ENCODE peak calls at places on chromosomes 1 and 21, in six cellular contexts. One of them, this sample, is unnamed.

GRCh38 chr21:36847189-36847588 is 119.3 kb downstream of the HLCS start:
- DNase-seq in GM23338: no peak
- DNase-seq in GM23248: peak; percentile 84
- DNase-seq in MM.1S: no peak
- DNase-seq in neural progenitor cell: no peak
- DNase-seq in SK-N-SH: no peak
- DNase-seq in this sample: peak; percentile 89

GRCh38 chr1:229247871-229248270 is 23.0 kb upstream of the RAB4A start:
- DNase-seq in MM.1S: no peak
- DNase-seq in GM23338: no peak
- DNase-seq in neural progenitor cell: no peak
- DNase-seq in SK-N-SH: no peak
- DNase-seq in GM23248: no peak
- DNase-seq in this sample: no peak

GRCh38 chr1:198669023-198669698 is 30.3 kb downstream of the PTPRC start:
- DNase-seq in GM23248: peak; percentile 93
- DNase-seq in GM23338: no peak
- DNase-seq in MM.1S: peak; percentile 95
- DNase-seq in SK-N-SH: peak; percentile 22
- DNase-seq in neural progenitor cell: no peak
- DNase-seq in this sample: peak; percentile 88

GRCh38 chr1:233635765-233636502 is 22.0 kb downstream of the KCNK1 start:
- DNase-seq in neural progenitor cell: no peak
- DNase-seq in MM.1S: no peak
- DNase-seq in GM23248: no peak
- DNase-seq in SK-N-SH: no peak
- DNase-seq in GM23338: peak; percentile 80
- DNase-seq in this sample: peak; percentile 64

GRCh38 chr1:245880754-245881403 is 626.2 kb downstream of the SMYD3 start:
- DNase-seq in GM23248: peak; percentile 81
- DNase-seq in GM23338: no peak
- DNase-seq in SK-N-SH: no peak
- DNase-seq in MM.1S: no peak
- DNase-seq in neural progenitor cell: no peak
- DNase-seq in this sample: no peak

GRCh38 chr21:44687671-44688070 is 5.7 kb upstream of the KRTAP12-1 start:
- DNase-seq in neural progenitor cell: no peak
- DNase-seq in GM23248: no peak
- DNase-seq in MM.1S: no peak
- DNase-seq in SK-N-SH: no peak
- DNase-seq in GM23338: no peak
- DNase-seq in this sample: no peak

GRCh38 chr1:218813247-218813646 is 360.4 kb upstream of the LYPLAL1 start:
- DNase-seq in GM23338: peak; percentile 3
- DNase-seq in SK-N-SH: no peak
- DNase-seq in GM23248: peak; percentile 29
- DNase-seq in MM.1S: no peak
- DNase-seq in neural progenitor cell: no peak
- DNase-seq in this sample: peak; percentile 47

GRCh38 chr1:220711086-220711809 is 21.1 kb downstream of the C1orf115 start:
- DNase-seq in GM23248: no peak
- DNase-seq in MM.1S: no peak
- DNase-seq in neural progenitor cell: no peak
- DNase-seq in SK-N-SH: no peak
- DNase-seq in GM23338: no peak
- DNase-seq in this sample: no peak

GRCh38 chr1:160096491-160097116 is 1.8 kb downstream of the IGSF8 start:
- DNase-seq in neural progenitor cell: no peak
- DNase-seq in SK-N-SH: no peak
- DNase-seq in GM23248: peak; percentile 90
- DNase-seq in MM.1S: no peak
- DNase-seq in GM23338: no peak
- DNase-seq in this sample: peak; percentile 77

GRCh38 chr1:192564099-192564498 is 11.5 kb upstream of the RGS1 start:
- DNase-seq in GM23338: no peak
- DNase-seq in SK-N-SH: no peak
- DNase-seq in neural progenitor cell: no peak
- DNase-seq in GM23248: no peak
- DNase-seq in MM.1S: no peak
- DNase-seq in this sample: no peak

GRCh38 chr1:157597959-157598667 is at the start of gene FCRL4:
- DNase-seq in MM.1S: peak; percentile 81
- DNase-seq in neural progenitor cell: no peak
- DNase-seq in GM23338: no peak
- DNase-seq in GM23248: no peak
- DNase-seq in SK-N-SH: no peak
- DNase-seq in this sample: no peak

GRCh38 chr1:21514245-21514644 is 5.0 kb downstream of the ALPL start:
- DNase-seq in neural progenitor cell: no peak
- DNase-seq in SK-N-SH: no peak
- DNase-seq in GM23248: no peak
- DNase-seq in MM.1S: no peak
- DNase-seq in GM23338: no peak
- DNase-seq in this sample: no peak
- H3F3A ChIP-seq in neural progenitor cell: peaks cover 24% of the 10 kb centered on the region
- H3F3A ChIP-seq in SK-N-SH: peaks cover 10% of the 10 kb centered on the region
- H3F3A ChIP-seq in GM23248: peaks cover 19% of the 10 kb centered on the region
- H3F3A ChIP-seq in MM.1S: no peaks in the 10 kb centered on the region
- H3F3A ChIP-seq in GM23338: no peaks in the 10 kb centered on the region
- H3F3A ChIP-seq in this sample: no peaks in the 10 kb centered on the region

DNA sequence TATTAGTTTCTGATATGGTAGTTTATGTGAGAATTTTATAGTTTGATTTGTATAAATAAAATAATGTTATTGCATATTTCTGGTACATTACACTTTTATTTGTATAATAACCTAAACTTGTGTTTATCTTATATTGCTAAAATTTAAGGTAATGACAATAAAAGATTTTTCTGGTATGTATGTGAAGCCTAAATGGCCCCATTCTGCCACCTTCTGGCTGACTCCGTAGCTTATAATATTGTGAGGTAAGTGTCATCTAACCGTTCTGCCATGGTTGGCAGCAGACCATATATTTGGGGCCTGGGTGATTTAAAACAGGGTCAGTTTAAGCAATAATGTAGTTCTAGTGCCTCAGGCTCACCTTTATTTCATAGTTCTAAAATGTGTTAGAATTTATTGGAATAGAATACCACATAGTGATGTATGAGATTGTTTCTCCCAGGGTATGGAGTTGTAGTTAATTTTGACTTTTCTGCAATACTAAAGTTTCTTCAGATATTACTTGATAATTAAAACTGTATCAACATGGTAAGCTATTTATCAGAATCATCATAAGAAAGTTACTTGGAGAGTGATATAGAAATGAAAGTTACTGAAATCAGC is 21.2 kb upstream of the PRKACB start:
- DNase-seq in neural progenitor cell: peak; percentile 56
- DNase-seq in GM23338: peak; percentile 69
- DNase-seq in SK-N-SH: peak; percentile 26
- DNase-seq in MM.1S: peak; percentile 51
- DNase-seq in GM23248: peak; percentile 70
- DNase-seq in this sample: peak; percentile 79
- H3K4me2 ChIP-seq in neural progenitor cell: no peak overlapping the region
- H3K4me2 ChIP-seq in GM23338: no peak overlapping the region
- H3K4me2 ChIP-seq in SK-N-SH: no peak overlapping the region
- H3K4me2 ChIP-seq in MM.1S: no peak overlapping the region
- H3K4me2 ChIP-seq in GM23248: no peak overlapping the region
- H3K4me2 ChIP-seq in this sample: no peak overlapping the region

GRCh38 chr1:43036457-43036827 is 77.8 kb upstream of the SLC2A1 start:
- DNase-seq in SK-N-SH: no peak
- DNase-seq in MM.1S: no peak
- DNase-seq in GM23338: no peak
- DNase-seq in neural progenitor cell: no peak
- DNase-seq in GM23248: peak; percentile 66
- DNase-seq in this sample: no peak
- H3K27me3 ChIP-seq in SK-N-SH: no peaks in the 10 kb centered on the region
- H3K27me3 ChIP-seq in MM.1S: no peaks in the 10 kb centered on the region
- H3K27me3 ChIP-seq in GM23338: no peaks in the 10 kb centered on the region
- H3K27me3 ChIP-seq in neural progenitor cell: no peaks in the 10 kb centered on the region
- H3K27me3 ChIP-seq in GM23248: peaks cover 8% of the 10 kb centered on the region
- H3K27me3 ChIP-seq in this sample: no peaks in the 10 kb centered on the region

DNA sequence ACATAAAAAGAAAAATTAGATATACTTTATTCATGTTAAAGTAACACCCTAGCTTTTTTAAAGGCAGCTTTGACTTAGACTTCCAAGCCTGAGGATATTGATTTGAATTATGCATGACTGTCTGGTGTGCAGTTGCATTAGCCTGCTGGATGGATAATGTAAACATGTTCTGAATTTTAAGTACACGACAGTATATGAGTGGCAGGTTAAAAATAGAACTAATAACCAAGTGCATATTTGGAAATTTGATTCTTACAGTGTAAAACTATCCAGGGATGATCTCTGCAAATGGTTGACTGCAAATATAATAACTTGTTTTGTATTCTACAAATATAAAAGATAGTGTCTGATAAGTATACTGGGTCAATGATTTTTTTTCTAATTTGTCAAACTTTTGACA is 124.0 kb downstream of the SYT14 start:
- DNase-seq in SK-N-SH: no peak
- DNase-seq in MM.1S: no peak
- DNase-seq in GM23338: no peak
- DNase-seq in GM23248: no peak
- DNase-seq in neural progenitor cell: no peak
- DNase-seq in this sample: no peak
- H3F3A ChIP-seq in SK-N-SH: peaks cover 14% of the 10 kb centered on the region
- H3F3A ChIP-seq in MM.1S: no peaks in the 10 kb centered on the region
- H3F3A ChIP-seq in GM23338: no peaks in the 10 kb centered on the region
- H3F3A ChIP-seq in GM23248: no peaks in the 10 kb centered on the region
- H3F3A ChIP-seq in neural progenitor cell: peaks cover 17% of the 10 kb centered on the region
- H3F3A ChIP-seq in this sample: no peaks in the 10 kb centered on the region

DNA sequence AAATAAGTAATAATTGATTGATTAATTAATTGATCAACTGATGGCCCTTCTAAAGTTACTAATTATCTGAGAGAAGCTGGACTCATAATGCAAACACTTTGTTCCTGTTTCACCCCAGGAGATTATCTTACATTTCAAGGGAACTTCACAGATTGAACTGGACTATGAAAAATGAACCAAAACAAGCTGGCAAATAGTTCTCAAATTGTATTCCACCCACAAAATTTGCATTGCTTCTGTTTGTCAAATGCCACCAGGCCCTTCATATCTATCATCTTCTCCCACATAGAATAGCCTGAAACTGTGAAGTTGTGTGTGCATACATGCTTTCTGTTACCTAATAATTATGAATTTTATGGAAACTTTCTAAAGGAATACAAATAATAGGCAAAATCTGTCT is 104.0 kb downstream of the ZNF281 start:
- DNase-seq in neural progenitor cell: no peak
- DNase-seq in SK-N-SH: no peak
- DNase-seq in GM23338: no peak
- DNase-seq in GM23248: no peak
- DNase-seq in MM.1S: no peak
- DNase-seq in this sample: no peak
- H3K4me2 ChIP-seq in neural progenitor cell: no peak overlapping the region
- H3K4me2 ChIP-seq in SK-N-SH: no peak overlapping the region
- H3K4me2 ChIP-seq in GM23338: no peak overlapping the region
- H3K4me2 ChIP-seq in GM23248: no peak overlapping the region
- H3K4me2 ChIP-seq in MM.1S: no peak overlapping the region
- H3K4me2 ChIP-seq in this sample: no peak overlapping the region

DNA sequence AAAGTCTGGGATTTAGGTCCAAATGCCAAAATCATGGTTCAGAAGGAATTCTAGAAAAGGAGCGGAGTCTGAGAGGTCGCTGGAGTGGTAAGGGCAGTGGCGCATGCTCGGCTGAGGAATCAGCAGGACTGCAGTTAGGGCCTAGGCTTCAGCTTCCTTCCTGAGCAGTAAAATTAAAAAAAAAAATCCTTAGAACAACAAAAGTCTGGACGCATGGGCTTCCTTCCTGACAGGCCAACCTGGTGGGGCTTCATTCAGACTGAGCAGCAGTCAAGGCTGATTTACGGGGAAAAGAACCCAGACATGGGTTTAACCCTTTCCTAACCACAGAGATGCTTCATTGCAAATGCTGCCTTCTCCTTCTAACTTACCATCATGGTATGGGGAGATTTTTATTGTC is 17.1 kb downstream of the RNF220 start:
- DNase-seq in GM23248: no peak
- DNase-seq in MM.1S: no peak
- DNase-seq in neural progenitor cell: no peak
- DNase-seq in SK-N-SH: no peak
- DNase-seq in GM23338: peak; percentile 54
- DNase-seq in this sample: no peak
- H3K27me3 ChIP-seq in GM23248: peaks cover 91% of the 10 kb centered on the region
- H3K27me3 ChIP-seq in MM.1S: peaks cover 9% of the 10 kb centered on the region
- H3K27me3 ChIP-seq in neural progenitor cell: peaks cover 100% of the 10 kb centered on the region
- H3K27me3 ChIP-seq in SK-N-SH: peaks cover 76% of the 10 kb centered on the region
- H3K27me3 ChIP-seq in GM23338: peaks cover 4% of the 10 kb centered on the region
- H3K27me3 ChIP-seq in this sample: no peaks in the 10 kb centered on the region

GRCh38 chr1:48823161-48823560 is 46.5 kb upstream of the BEND5 start:
- DNase-seq in SK-N-SH: no peak
- DNase-seq in GM23338: no peak
- DNase-seq in MM.1S: no peak
- DNase-seq in neural progenitor cell: no peak
- DNase-seq in GM23248: no peak
- DNase-seq in this sample: no peak
- H3F3A ChIP-seq in SK-N-SH: no peaks in the 10 kb centered on the region
- H3F3A ChIP-seq in GM23338: no peaks in the 10 kb centered on the region
- H3F3A ChIP-seq in MM.1S: no peaks in the 10 kb centered on the region
- H3F3A ChIP-seq in neural progenitor cell: no peaks in the 10 kb centered on the region
- H3F3A ChIP-seq in GM23248: no peaks in the 10 kb centered on the region
- H3F3A ChIP-seq in this sample: no peaks in the 10 kb centered on the region

This sample was measured in PC-3.